ENCODE peak calls at places on chromosomes 3 and 15, in six cellular contexts. F is neural progenitor cell, A is AG09309, Q is transverse colon, L is IMR-90, X is brain microvascular endothelial cell. Y is an unnamed sample.

GRCh38 chr3:122984007-122984406 is 43.6 kb downstream of the SEMA5B start:
- DNase-seq in F (peak), A (no peak), Q (no peak), L (no peak), X (no peak), Y (no peak)

GRCh38 chr15:74396445-74397238 is 29.2 kb upstream of the CYP11A1 start:
- DNase-seq in F (no peak), A (no peak), Q (peak), L (peak), X (peak), Y (peak)

GRCh38 chr3:190617185-190617584 is 103.3 kb downstream of the IL1RAP start:
- DNase-seq in F (peak), A (no peak), Q (peak), L (no peak), X (no peak), Y (no peak)

GRCh38 chr3:120170223-120170622 is 76.0 kb upstream of the GSK3B start:
- DNase-seq in F (no peak), A (no peak), Q (no peak), L (peak), X (no peak), Y (peak)

GRCh38 chr15:66763186-66764066 is 61.4 kb downstream of the SMAD6 start:
- DNase-seq in F (no peak), A (no peak), Q (peak), L (no peak), X (no peak), Y (no peak)

GRCh38 chr3:148856404-148856803 is 8.7 kb upstream of the CPA3 start:
- DNase-seq in F (no peak), A (no peak), Q (no peak), L (no peak), X (no peak), Y (no peak)

GRCh38 chr3:186102687-186103086 is 6.2 kb downstream of the ETV5 start:
- DNase-seq in F (no peak), A (no peak), Q (no peak), L (peak), X (no peak), Y (no peak)

GRCh38 chr15:20340331-20340811 is 201.2 kb downstream of the GOLGA6L6 start:
- DNase-seq in F (no peak), A (no peak), Q (no peak), L (peak), X (peak), Y (no peak)

GRCh38 chr3:80307844-80308243 is 540.0 kb upstream of the ROBO1 start:
- DNase-seq in F (no peak), A (no peak), Q (no peak), L (no peak), X (no peak), Y (no peak)

GRCh38 chr3:180416111-180416541 is 185.8 kb upstream of the TTC14 start:
- DNase-seq in F (no peak), A (no peak), Q (no peak), L (peak), X (no peak), Y (no peak)

GRCh38 chr15:97976766-97977503 is 16.4 kb downstream of the ARRDC4 start:
- DNase-seq in F (no peak), A (no peak), Q (no peak), L (no peak), X (no peak), Y (no peak)

GRCh38 chr3:46943237-46944187 is 33.0 kb downstream of the CCDC12 start:
- DNase-seq in F (no peak), A (no peak), Q (peak), L (no peak), X (no peak), Y (no peak)

GRCh38 chr3:172201990-172202318 is 162.6 kb downstream of the FNDC3B start:
- DNase-seq in F (no peak), A (peak), Q (no peak), L (peak), X (peak), Y (peak)

GRCh38 chr3:161305095-161305991 is 66.0 kb downstream of the SPTSSB start:
- DNase-seq in F (peak), A (no peak), Q (no peak), L (peak), X (peak), Y (peak)

GRCh38 chr3:122084795-122085194 is 29.6 kb downstream of the CD86 start:
- DNase-seq in F (no peak), A (no peak), Q (no peak), L (no peak), X (no peak), Y (no peak)

GRCh38 chr3:60269377-60269776 is 981.9 kb downstream of the FHIT start:
- DNase-seq in F (no peak), A (no peak), Q (no peak), L (peak), X (peak), Y (no peak)

GRCh38 chr3:100002599-100003350 is 111.5 kb downstream of the FILIP1L start:
- DNase-seq in F (no peak), A (peak), Q (peak), L (peak), X (peak), Y (peak)

GRCh38 chr3:38526792-38527191 is 30.7 kb downstream of the EXOG start:
- DNase-seq in F (no peak), A (no peak), Q (no peak), L (no peak), X (no peak), Y (no peak)

GRCh38 chr3:116517308-116517707 is 72.0 kb upstream of the LSAMP start:
- DNase-seq in F (peak), A (no peak), Q (no peak), L (peak), X (peak), Y (peak)

DNA sequence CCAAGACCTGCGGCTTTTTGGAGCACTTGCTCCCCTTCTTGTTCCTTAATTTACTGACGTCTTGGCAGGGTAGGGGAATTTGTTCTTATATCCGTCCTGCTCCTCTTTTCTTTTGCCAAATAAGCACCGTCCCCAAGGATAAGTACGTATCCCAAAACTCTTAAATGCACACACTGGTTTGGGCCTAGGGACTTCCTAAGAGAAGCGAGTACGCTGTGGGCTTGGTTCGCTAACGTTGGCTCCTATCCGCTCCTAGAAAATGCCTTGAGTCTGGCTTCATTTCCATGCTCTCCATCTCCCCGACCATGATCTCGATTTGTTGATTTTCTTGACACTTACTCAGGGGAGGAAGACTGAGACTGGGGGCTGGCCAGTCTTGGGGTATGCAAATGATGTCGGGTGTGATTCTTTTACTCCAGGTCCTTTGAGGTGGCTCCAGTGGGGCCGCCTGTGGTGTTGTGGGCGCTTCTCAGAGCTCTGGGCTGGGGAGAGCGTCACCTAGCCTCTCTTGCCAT is 1.3 kb downstream of the MYRIP start:
- DNase-seq in F (peak), A (no peak), Q (no peak), L (no peak), X (no peak), Y (no peak)
- H3K4me3 ChIP-seq in F (peak), A (no peak), Q (peak), L (no peak), X (no peak), Y (no peak)

DNA sequence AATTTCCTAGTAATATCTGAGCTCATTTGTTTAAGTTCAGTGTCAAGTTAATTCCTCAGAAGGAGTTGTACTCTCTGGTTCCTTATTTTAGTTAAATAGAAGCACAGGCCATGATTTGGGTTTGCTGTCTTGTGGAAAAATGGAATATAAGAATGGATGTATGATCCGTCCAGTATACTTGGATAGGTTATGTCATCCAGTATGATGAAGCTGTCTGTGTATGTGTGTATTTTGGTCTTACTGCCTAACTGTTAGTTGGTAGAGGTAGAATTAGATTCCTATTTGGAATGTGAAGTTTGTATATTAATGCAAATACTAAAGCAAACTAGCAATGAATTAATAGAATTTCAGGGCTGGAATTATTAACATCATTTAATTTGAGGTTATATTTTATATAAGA is 7.9 kb downstream of the KBTBD8 start:
- DNase-seq in F (no peak), A (no peak), Q (no peak), L (no peak), X (no peak), Y (no peak)
- H3K4me3 ChIP-seq in F (no peak), A (no peak), Q (no peak), L (no peak), X (no peak), Y (no peak)

GRCh38 chr3:15319127-15319526 is 13.3 kb downstream of the SH3BP5 start:
- DNase-seq in F (no peak), A (no peak), Q (no peak), L (no peak), X (no peak), Y (no peak)
- H3K4me3 ChIP-seq in F (no peak), A (no peak), Q (no peak), L (no peak), X (no peak), Y (no peak)

DNA sequence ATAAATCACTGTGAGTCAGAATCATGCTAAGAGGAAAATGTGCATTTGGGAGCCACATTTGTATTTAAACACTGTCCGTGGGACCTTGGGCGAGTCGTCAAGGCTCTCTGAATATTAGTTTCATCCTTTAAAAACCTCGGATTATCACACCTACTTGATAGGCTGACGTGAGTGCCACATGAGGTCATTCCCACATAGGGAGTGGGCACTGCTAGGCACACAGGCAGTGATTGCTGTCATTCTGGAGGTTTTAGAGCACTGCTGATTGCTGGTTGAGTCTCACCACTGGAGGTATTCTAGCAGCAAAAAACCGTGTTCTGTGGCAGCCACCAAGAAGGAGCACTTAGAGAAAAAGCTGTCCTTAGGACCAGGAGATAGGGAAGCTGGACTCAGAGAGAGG is 20.8 kb upstream of the POLR2M start:
- DNase-seq in F (no peak), A (no peak), Q (no peak), L (no peak), X (no peak), Y (peak)
- H3K4me3 ChIP-seq in F (no peak), A (no peak), Q (no peak), L (no peak), X (no peak), Y (no peak)

GRCh38 chr15:35929740-35930444 is 383.9 kb upstream of the DPH6 start:
- DNase-seq in F (no peak), A (no peak), Q (no peak), L (no peak), X (no peak), Y (no peak)
- H3K4me3 ChIP-seq in F (no peak), A (no peak), Q (no peak), L (no peak), X (no peak), Y (no peak)

GRCh38 chr3:197737749-197738462 is 1.2 kb upstream of the RUBCN start:
- DNase-seq in F (no peak), A (no peak), Q (no peak), L (no peak), X (no peak), Y (no peak)
- H3K4me3 ChIP-seq in F (peak), A (no peak), Q (peak), L (no peak), X (peak), Y (peak)

GRCh38 chr3:182246870-182247269 is 535.1 kb downstream of the SOX2 start:
- DNase-seq in F (no peak), A (no peak), Q (no peak), L (no peak), X (no peak), Y (no peak)
- H3K4me3 ChIP-seq in F (no peak), A (no peak), Q (no peak), L (no peak), X (no peak), Y (no peak)

GRCh38 chr3:153250450-153250849 is 88.4 kb downstream of the RAP2B start:
- DNase-seq in F (no peak), A (no peak), Q (no peak), L (no peak), X (no peak), Y (no peak)
- H3K4me3 ChIP-seq in F (no peak), A (no peak), Q (no peak), L (no peak), X (no peak), Y (no peak)

GRCh38 chr15:69298697-69299441 is at the start of gene PAQR5:
- DNase-seq in F (peak), A (no peak), Q (peak), L (no peak), X (no peak), Y (no peak)

GRCh38 chr15:69298354-69298696 is 387 bp upstream of the PAQR5 start:
- DNase-seq in F (no peak), A (no peak), Q (no peak), L (no peak), X (no peak), Y (no peak)

GRCh38 chr15:69297642-69298353 is 914 bp upstream of the PAQR5 start:
- DNase-seq in F (no peak), A (no peak), Q (no peak), L (no peak), X (no peak), Y (peak)

GRCh38 chr15:69300129-69300588 is 1.4 kb downstream of the PAQR5 start:
- DNase-seq in F (peak), A (no peak), Q (peak), L (no peak), X (no peak), Y (no peak)

DNA sequence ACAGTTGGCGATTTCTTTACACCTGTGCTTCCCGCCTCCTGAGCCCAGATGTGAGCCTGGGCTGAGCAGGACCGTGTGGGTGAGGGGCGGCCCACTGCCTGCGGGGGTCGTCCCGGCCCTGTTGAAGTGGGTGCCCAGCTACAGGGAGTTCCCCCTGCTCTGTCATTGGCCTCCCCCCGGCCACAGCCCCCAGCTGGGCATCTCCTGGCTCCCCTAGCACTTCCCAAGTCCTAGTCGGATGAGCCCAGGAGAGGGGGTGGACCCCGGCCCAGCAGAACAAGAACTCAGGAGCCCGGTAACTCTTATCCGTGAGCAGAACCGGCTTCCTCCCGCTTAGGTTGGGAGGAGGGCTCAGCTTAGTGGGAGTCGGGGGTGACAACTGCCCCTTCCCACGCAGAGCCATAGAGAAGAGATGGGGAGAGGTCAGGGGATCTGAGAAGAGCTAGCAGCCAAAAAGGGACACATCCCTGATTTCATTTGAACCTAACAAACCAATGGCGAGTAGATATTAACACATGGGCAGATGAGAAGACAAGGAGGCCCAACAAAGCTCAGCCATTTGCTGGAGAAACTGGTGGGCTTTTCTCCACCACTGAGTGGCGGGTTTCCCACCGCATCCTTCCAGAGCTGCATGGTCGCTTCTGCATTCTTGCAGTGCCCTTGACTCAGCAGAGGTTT is 878 bp downstream of the PAQR5 start:
- DNase-seq in F (no peak), A (no peak), Q (no peak), L (no peak), X (no peak), Y (no peak)
- H3K4me3 ChIP-seq in F (peak), A (peak), Q (peak), L (peak), X (peak), Y (peak)

GRCh38 chr15:63417721-63418120 is 36.1 kb upstream of the CA12 start:
- DNase-seq in F (no peak), A (no peak), Q (no peak), L (no peak), X (no peak), Y (no peak)
- H3K4me3 ChIP-seq in F (no peak), A (no peak), Q (no peak), L (no peak), X (no peak), Y (no peak)